ENCODE peak calls at places on chromosomes 2 and 18, in eight cellular contexts. One of them, this sample, is unnamed.

GRCh38 chr2:45458909-45459563 is 152.0 kb downstream of the SRBD1 start:
- DNase-seq in upper lobe of right lung: no peak
- DNase-seq in GM20000: no peak
- DNase-seq in fibroblast of the aortic adventitia: peak; percentile 77
- DNase-seq in fibroblast of lung: peak; percentile 77
- DNase-seq in bronchial epithelial cell: peak; percentile 86
- DNase-seq in cardiac fibroblast: peak; percentile 81
- DNase-seq in spleen: no peak
- DNase-seq in this sample: no peak

GRCh38 chr18:2963048-2963447 is 49.9 kb downstream of the LPIN2 start:
- DNase-seq in fibroblast of the aortic adventitia: no peak
- DNase-seq in GM20000: no peak
- DNase-seq in upper lobe of right lung: no peak
- DNase-seq in fibroblast of lung: no peak
- DNase-seq in cardiac fibroblast: no peak
- DNase-seq in bronchial epithelial cell: no peak
- DNase-seq in spleen: no peak
- DNase-seq in this sample: no peak

GRCh38 chr2:143128681-143129580 is at the start of gene ARHGAP15:
- DNase-seq in bronchial epithelial cell: no peak
- DNase-seq in fibroblast of the aortic adventitia: no peak
- DNase-seq in cardiac fibroblast: no peak
- DNase-seq in spleen: peak; percentile 88
- DNase-seq in fibroblast of lung: no peak
- DNase-seq in upper lobe of right lung: no peak
- DNase-seq in GM20000: peak; percentile 50
- DNase-seq in this sample: no peak

GRCh38 chr2:8514748-8515389 is 167.0 kb upstream of the ID2 start:
- DNase-seq in bronchial epithelial cell: no peak
- DNase-seq in GM20000: peak; percentile 72
- DNase-seq in spleen: no peak
- DNase-seq in cardiac fibroblast: no peak
- DNase-seq in fibroblast of the aortic adventitia: no peak
- DNase-seq in upper lobe of right lung: no peak
- DNase-seq in fibroblast of lung: no peak
- DNase-seq in this sample: no peak

GRCh38 chr2:48940606-48941005 is 185.1 kb upstream of the LHCGR start:
- DNase-seq in fibroblast of lung: peak; percentile 11
- DNase-seq in fibroblast of the aortic adventitia: no peak
- DNase-seq in upper lobe of right lung: no peak
- DNase-seq in bronchial epithelial cell: no peak
- DNase-seq in cardiac fibroblast: peak; percentile 43
- DNase-seq in spleen: no peak
- DNase-seq in GM20000: no peak
- DNase-seq in this sample: no peak

GRCh38 chr2:169775765-169776482 is 22.7 kb upstream of the SSB start:
- DNase-seq in GM20000: no peak
- DNase-seq in bronchial epithelial cell: peak; percentile 15
- DNase-seq in spleen: no peak
- DNase-seq in cardiac fibroblast: peak; percentile 36
- DNase-seq in fibroblast of the aortic adventitia: peak; percentile 57
- DNase-seq in fibroblast of lung: peak; percentile 36
- DNase-seq in upper lobe of right lung: no peak
- DNase-seq in this sample: no peak

GRCh38 chr18:63779386-63779785 is 4.2 kb downstream of the SERPINB7 start:
- DNase-seq in upper lobe of right lung: no peak
- DNase-seq in cardiac fibroblast: no peak
- DNase-seq in fibroblast of the aortic adventitia: no peak
- DNase-seq in fibroblast of lung: no peak
- DNase-seq in spleen: no peak
- DNase-seq in GM20000: no peak
- DNase-seq in bronchial epithelial cell: peak; percentile 92
- DNase-seq in this sample: no peak

GRCh38 chr2:69022548-69022947 is 9.6 kb downstream of the ANTXR1 start:
- DNase-seq in fibroblast of the aortic adventitia: no peak
- DNase-seq in bronchial epithelial cell: peak; percentile 97
- DNase-seq in fibroblast of lung: no peak
- DNase-seq in upper lobe of right lung: no peak
- DNase-seq in GM20000: no peak
- DNase-seq in cardiac fibroblast: peak; percentile 68
- DNase-seq in spleen: no peak
- DNase-seq in this sample: no peak

GRCh38 chr2:215315301-215315700 is 3.4 kb downstream of the ATIC start:
- DNase-seq in fibroblast of the aortic adventitia: no peak
- DNase-seq in cardiac fibroblast: no peak
- DNase-seq in upper lobe of right lung: no peak
- DNase-seq in fibroblast of lung: no peak
- DNase-seq in GM20000: no peak
- DNase-seq in spleen: no peak
- DNase-seq in bronchial epithelial cell: no peak
- DNase-seq in this sample: no peak
- TF ChIP-seq CTCF in fibroblast of the aortic adventitia: no peak
- TF ChIP-seq CTCF in cardiac fibroblast: no peak
- TF ChIP-seq CTCF in upper lobe of right lung: no peak
- TF ChIP-seq CTCF in fibroblast of lung: no peak
- TF ChIP-seq CTCF in GM20000: no peak
- TF ChIP-seq CTCF in spleen: no peak
- TF ChIP-seq CTCF in bronchial epithelial cell: no peak
- TF ChIP-seq CTCF in this sample: no peak

DNA sequence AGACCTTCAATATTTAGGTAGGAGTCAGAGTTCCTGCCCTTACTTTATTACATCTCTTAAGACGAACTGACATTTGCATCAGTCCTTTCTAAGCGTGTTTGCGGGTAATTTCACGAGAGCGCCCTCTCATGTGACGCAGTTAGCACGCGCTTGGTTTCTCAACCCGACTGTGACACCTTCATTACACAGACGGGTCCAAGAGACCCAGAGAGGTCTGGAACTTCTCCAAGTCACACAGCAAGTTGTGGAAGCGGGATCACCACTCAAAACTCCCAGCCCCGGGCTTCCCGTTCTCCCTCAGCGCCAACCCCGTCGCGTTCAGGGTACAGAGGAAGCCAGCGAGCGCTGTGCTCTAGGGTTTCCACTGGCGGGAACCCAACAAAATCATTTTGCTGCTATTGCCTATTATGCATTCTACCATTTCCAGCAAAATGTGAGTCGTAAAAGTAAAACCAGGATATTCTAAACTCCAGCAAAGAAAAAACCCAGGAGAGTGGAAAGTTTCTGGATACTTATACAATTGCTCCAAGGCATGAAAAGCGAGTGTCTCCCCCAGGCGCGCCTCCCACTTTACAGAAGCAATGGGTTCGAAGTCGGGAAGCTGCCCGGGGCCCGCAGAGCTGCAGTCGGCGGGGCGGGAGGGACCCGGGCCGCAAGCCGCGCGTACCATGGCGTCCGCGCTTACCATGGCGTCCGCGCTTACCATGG is 583 bp downstream of the ENOSF1 start:
- DNase-seq in GM20000: peak; percentile 80
- DNase-seq in upper lobe of right lung: peak; percentile 86
- DNase-seq in fibroblast of lung: peak; percentile 76
- DNase-seq in cardiac fibroblast: peak; percentile 92
- DNase-seq in bronchial epithelial cell: peak; percentile 73
- DNase-seq in spleen: peak; percentile 85
- DNase-seq in fibroblast of the aortic adventitia: peak; percentile 96
- DNase-seq in this sample: peak; percentile 33
- TF ChIP-seq CTCF in GM20000: peak; percentile 25
- TF ChIP-seq CTCF in upper lobe of right lung: no peak
- TF ChIP-seq CTCF in fibroblast of lung: peak; percentile 1
- TF ChIP-seq CTCF in cardiac fibroblast: no peak
- TF ChIP-seq CTCF in bronchial epithelial cell: peak; percentile 30
- TF ChIP-seq CTCF in spleen: no peak
- TF ChIP-seq CTCF in fibroblast of the aortic adventitia: no peak
- TF ChIP-seq CTCF in this sample: no peak

DNA sequence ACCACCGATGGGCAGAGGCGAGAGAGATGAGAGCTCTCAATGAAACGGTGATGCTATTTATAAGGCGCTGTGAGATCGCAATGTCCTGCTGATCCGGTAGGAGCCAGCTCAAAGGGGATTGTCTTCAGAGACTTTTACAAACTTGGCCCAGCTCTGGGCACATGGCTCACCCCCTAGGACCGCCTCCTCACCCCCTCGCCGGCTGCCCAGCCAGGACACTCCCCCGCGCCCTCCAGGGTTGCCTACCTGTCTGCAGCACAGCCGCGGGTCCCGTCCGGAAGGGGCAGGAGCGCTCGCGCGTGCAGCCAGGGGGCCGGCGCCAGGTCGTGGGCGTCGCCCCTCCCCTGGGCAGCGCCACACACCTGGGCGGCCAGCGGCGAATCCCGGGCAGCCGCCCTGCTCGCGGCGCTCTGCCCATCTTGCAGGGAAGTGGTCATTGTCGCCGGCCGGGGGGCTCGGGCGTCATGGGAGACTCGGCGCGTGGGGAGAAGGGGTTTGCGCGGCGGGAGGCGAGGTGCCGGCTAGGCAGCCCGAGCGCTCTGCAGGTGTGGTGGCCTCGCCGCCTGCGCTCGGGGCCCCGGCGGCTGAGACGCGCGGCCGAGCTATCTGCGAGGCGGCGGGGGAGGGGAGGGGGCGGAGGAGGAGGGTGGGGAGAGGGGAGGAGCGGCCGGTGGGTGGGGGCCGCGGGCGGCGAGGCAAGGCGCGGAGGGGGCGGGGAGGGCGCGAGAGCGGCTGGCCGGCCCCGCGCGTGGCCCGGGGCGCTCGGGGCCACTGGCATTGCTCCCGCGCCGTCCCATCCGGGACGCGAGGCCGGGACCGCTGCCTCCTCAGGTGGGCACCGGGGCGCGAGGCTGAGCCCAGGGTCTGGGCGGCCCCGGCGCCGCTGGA is at the start of gene GRB14:
- DNase-seq in fibroblast of the aortic adventitia: peak; percentile 36
- DNase-seq in spleen: peak; percentile 73
- DNase-seq in fibroblast of lung: peak; percentile 19
- DNase-seq in cardiac fibroblast: peak; percentile 44
- DNase-seq in bronchial epithelial cell: peak; percentile 36
- DNase-seq in upper lobe of right lung: peak; percentile 90
- DNase-seq in GM20000: peak; percentile 28
- DNase-seq in this sample: peak; percentile 70
- TF ChIP-seq CTCF in fibroblast of the aortic adventitia: no peak
- TF ChIP-seq CTCF in spleen: no peak
- TF ChIP-seq CTCF in fibroblast of lung: no peak
- TF ChIP-seq CTCF in cardiac fibroblast: no peak
- TF ChIP-seq CTCF in bronchial epithelial cell: no peak
- TF ChIP-seq CTCF in upper lobe of right lung: no peak
- TF ChIP-seq CTCF in GM20000: no peak
- TF ChIP-seq CTCF in this sample: no peak

GRCh38 chr2:230811508-230811907 is 53.2 kb upstream of the ITM2C start:
- DNase-seq in upper lobe of right lung: no peak
- DNase-seq in fibroblast of the aortic adventitia: peak; percentile 35
- DNase-seq in fibroblast of lung: peak; percentile 51
- DNase-seq in bronchial epithelial cell: peak; percentile 21
- DNase-seq in spleen: no peak
- DNase-seq in cardiac fibroblast: peak; percentile 30
- DNase-seq in GM20000: no peak
- DNase-seq in this sample: no peak

GRCh38 chr2:230812041-230812440 is 52.7 kb upstream of the ITM2C start:
- DNase-seq in spleen: no peak
- DNase-seq in fibroblast of the aortic adventitia: no peak
- DNase-seq in GM20000: no peak
- DNase-seq in bronchial epithelial cell: no peak
- DNase-seq in cardiac fibroblast: no peak
- DNase-seq in fibroblast of lung: no peak
- DNase-seq in upper lobe of right lung: no peak
- DNase-seq in this sample: no peak

GRCh38 chr2:230816735-230817134 is 48.0 kb upstream of the ITM2C start:
- DNase-seq in spleen: no peak
- DNase-seq in upper lobe of right lung: no peak
- DNase-seq in bronchial epithelial cell: no peak
- DNase-seq in fibroblast of lung: no peak
- DNase-seq in fibroblast of the aortic adventitia: no peak
- DNase-seq in cardiac fibroblast: no peak
- DNase-seq in GM20000: no peak
- DNase-seq in this sample: no peak

GRCh38 chr2:230819433-230819832 is 45.3 kb upstream of the ITM2C start:
- DNase-seq in spleen: no peak
- DNase-seq in cardiac fibroblast: no peak
- DNase-seq in upper lobe of right lung: no peak
- DNase-seq in fibroblast of lung: no peak
- DNase-seq in GM20000: no peak
- DNase-seq in fibroblast of the aortic adventitia: no peak
- DNase-seq in bronchial epithelial cell: no peak
- DNase-seq in this sample: no peak

GRCh38 chr2:230814616-230815015 is 50.1 kb upstream of the ITM2C start:
- DNase-seq in cardiac fibroblast: peak; percentile 53
- DNase-seq in GM20000: no peak
- DNase-seq in fibroblast of the aortic adventitia: peak; percentile 26
- DNase-seq in spleen: no peak
- DNase-seq in bronchial epithelial cell: no peak
- DNase-seq in upper lobe of right lung: no peak
- DNase-seq in fibroblast of lung: no peak
- DNase-seq in this sample: no peak
- TF ChIP-seq CTCF in cardiac fibroblast: peak; percentile 63
- TF ChIP-seq CTCF in GM20000: peak; percentile 7
- TF ChIP-seq CTCF in fibroblast of the aortic adventitia: peak; percentile 50
- TF ChIP-seq CTCF in spleen: no peak
- TF ChIP-seq CTCF in bronchial epithelial cell: peak; percentile 31
- TF ChIP-seq CTCF in upper lobe of right lung: no peak
- TF ChIP-seq CTCF in fibroblast of lung: peak; percentile 47
- TF ChIP-seq CTCF in this sample: peak; percentile 40

This sample was measured in nephron progenitor cell.